ENCODE peak calls at places on chromosomes 16 and 17, in nine cellular contexts. T is neuronal stem cell; S is AG09309; M is HAP-1; C is hypothalamus; E is MV-4-11; A is stimulated activated CD4-positive, alpha-beta T cell treated with anti-CD3 and anti-CD28 coated beads, Interleukin-1b, Interleukin-23, amount 100 ng/mL, for 1 hour; K is RCC 7860; D is NCI-H1694 treated with DMSO at 0.1 percent for 48 hours. J is an unnamed sample.

GRCh38 chr17:64781810-64782555 is 119.9 kb upstream of the SMURF2 start:
- DNase-seq in A (no peak), D (no peak), K (no peak), E (no peak), T (no peak), M (no peak), S (no peak), C (no peak), J (no peak)

GRCh38 chr17:78839762-78840529 is 668 bp downstream of the USP36 start:
- DNase-seq in A (no peak), M (peak), D (no peak), T (peak), C (no peak), E (peak), S (no peak), K (no peak), J (no peak)

GRCh38 chr16:51465026-51465425 is 314.0 kb upstream of the SALL1 start:
- DNase-seq in A (no peak), C (no peak), E (peak), S (peak), M (no peak), K (peak), D (no peak), T (no peak), J (no peak)

GRCh38 chr17:67585077-67585602 is 132.6 kb upstream of the NOL11 start:
- DNase-seq in T (no peak), D (no peak), K (no peak), S (no peak), C (no peak), A (no peak), E (no peak), M (peak), J (no peak)

GRCh38 chr16:21950782-21951521 is 2.2 kb upstream of the UQCRC2 start:
- DNase-seq in K (no peak), C (no peak), S (no peak), D (peak), T (no peak), E (peak), A (no peak), M (no peak), J (no peak)

GRCh38 chr17:63039342-63039741 is 73.3 kb downstream of the TANC2 start:
- DNase-seq in M (peak), D (no peak), C (no peak), S (no peak), E (no peak), T (no peak), K (no peak), A (no peak), J (no peak)

GRCh38 chr17:67443931-67444597 is 67.0 kb downstream of the PITPNC1 start:
- DNase-seq in D (no peak), E (no peak), S (no peak), C (no peak), K (no peak), A (no peak), M (peak), T (no peak), J (no peak)

GRCh38 chr17:30389755-30390300 is 11.1 kb downstream of the CPD start:
- DNase-seq in S (no peak), K (no peak), E (peak), M (no peak), D (no peak), C (no peak), A (no peak), T (no peak), J (no peak)

GRCh38 chr16:50708373-50709060 is 15.1 kb downstream of the NOD2 start:
- DNase-seq in K (no peak), S (no peak), M (no peak), T (no peak), C (no peak), D (no peak), E (peak), A (no peak), J (no peak)

GRCh38 chr17:77373298-77374169 is 232.8 kb downstream of the SEC14L1 start:
- DNase-seq in T (no peak), S (no peak), A (no peak), E (peak), C (no peak), M (no peak), D (peak), K (no peak), J (no peak)

GRCh38 chr17:32100971-32101631 is 41.2 kb upstream of the RHOT1 start:
- DNase-seq in E (no peak), A (no peak), M (no peak), K (no peak), D (no peak), T (no peak), S (no peak), C (no peak), J (no peak)

GRCh38 chr16:53692146-53692545 is 11.5 kb downstream of the RPGRIP1L start:
- DNase-seq in S (no peak), T (no peak), E (no peak), K (no peak), M (peak), C (no peak), A (no peak), D (no peak), J (no peak)

GRCh38 chr17:5500247-5500803 is 14.0 kb downstream of the MIS12 start:
- DNase-seq in D (peak), A (no peak), S (no peak), K (no peak), M (no peak), C (no peak), E (no peak), T (no peak), J (no peak)

GRCh38 chr17:14301279-14301760 is 439 bp downstream of the HS3ST3B1 start:
- DNase-seq in K (no peak), C (no peak), S (no peak), D (no peak), M (peak), T (no peak), A (no peak), E (no peak), J (no peak)

GRCh38 chr17:31487648-31488263 is 96.3 kb downstream of the RAB11FIP4 start:
- DNase-seq in M (peak), S (no peak), D (peak), A (peak), T (peak), E (peak), C (peak), K (peak), J (peak)

GRCh38 chr17:38851434-38851833 is 2.1 kb downstream of the RPL23 start:
- DNase-seq in D (no peak), K (no peak), A (no peak), E (no peak), S (no peak), M (no peak), C (no peak), T (no peak), J (no peak)